ENCODE peak calls at places on chromosomes 13 and 19, in ten cellular contexts. I is activated CD8-positive, alpha-beta memory T cell treated with anti-CD3 and anti-CD28 coated beads, Interleukin-2, amount 50 U/mL, for 4 hours; D is pons; B is lower lobe of right lung; M is HT-29; F is transverse colon; V is stimulated activated CD4-positive, alpha-beta T cell treated with anti-CD3 and anti-CD28 coated beads, Interleukin-2, amount 100 ng/mL, for 48 hours; L is CD4-positive, alpha-beta memory T cell; O is AG04450; U is GM18507. T is an unnamed sample.

GRCh38 chr13:111948811-111949210 is 118.1 kb upstream of the SOX1 start:
- DNase-seq in F (no peak), B (no peak), M (no peak), O (no peak), U (no peak), I (no peak), V (no peak), D (no peak), L (no peak), T (no peak)

GRCh38 chr13:73337511-73337910 is 278.7 kb downstream of the KLF5 start:
- DNase-seq in O (no peak), F (no peak), B (no peak), L (no peak), M (no peak), D (no peak), I (no peak), V (no peak), U (no peak), T (peak)

GRCh38 chr19:31269425-31270127 is 79.7 kb downstream of the TSHZ3 start:
- DNase-seq in I (no peak), F (no peak), O (no peak), U (no peak), V (no peak), L (no peak), D (no peak), M (no peak), B (no peak), T (no peak)

GRCh38 chr13:45828253-45828968 is 23.1 kb downstream of the SIAH3 start:
- DNase-seq in M (no peak), L (no peak), B (no peak), I (no peak), D (no peak), V (no peak), F (no peak), O (no peak), U (no peak), T (no peak)

GRCh38 chr19:8149261-8150094 is at the start of gene FBN3:
- DNase-seq in F (no peak), D (no peak), M (no peak), V (no peak), O (no peak), I (no peak), B (no peak), U (no peak), L (no peak), T (no peak)

GRCh38 chr13:109678459-109678858 is 107.9 kb downstream of the IRS2 start:
- DNase-seq in B (no peak), I (no peak), M (no peak), V (no peak), F (no peak), O (no peak), D (no peak), U (no peak), L (no peak), T (no peak)

GRCh38 chr19:31339405-31339804 is 9.8 kb downstream of the TSHZ3 start:
- DNase-seq in D (no peak), I (no peak), M (peak), L (no peak), O (no peak), B (no peak), V (no peak), U (no peak), F (no peak), T (no peak)

GRCh38 chr13:114025432-114026127 is 51.7 kb upstream of the C13orf46 start:
- DNase-seq in I (no peak), V (no peak), B (no peak), F (peak), D (peak), L (no peak), U (no peak), O (peak), M (no peak), T (no peak)

GRCh38 chr19:10191347-10191746 is 3.4 kb downstream of the DNMT1 start:
- DNase-seq in O (peak), D (no peak), I (no peak), F (no peak), U (no peak), M (no peak), B (no peak), L (no peak), V (no peak), T (no peak)

GRCh38 chr13:33494596-33495214 is 209.2 kb upstream of the STARD13 start:
- DNase-seq in U (no peak), F (no peak), V (no peak), B (no peak), D (no peak), L (no peak), M (peak), I (no peak), O (peak), T (peak)

GRCh38 chr19:48473161-48473966 is 4.2 kb downstream of the CYTH2 start:
- DNase-seq in B (no peak), D (no peak), O (no peak), L (no peak), I (no peak), F (no peak), V (no peak), M (no peak), U (no peak), T (peak)

GRCh38 chr19:1652471-1653299 is at the start of gene TCF3:
- DNase-seq in L (peak), I (peak), O (peak), U (peak), D (peak), F (peak), M (peak), B (peak), V (peak), T (peak)

GRCh38 chr13:70333752-70334151 is 225.5 kb upstream of the KLHL1 start:
- DNase-seq in O (no peak), M (no peak), U (no peak), V (no peak), F (no peak), B (no peak), I (no peak), D (no peak), L (no peak), T (no peak)

GRCh38 chr19:4506449-4507149 is 11.7 kb downstream of the PLIN4 start:
- DNase-seq in V (no peak), L (no peak), I (no peak), D (no peak), F (no peak), O (peak), U (no peak), B (no peak), M (no peak), T (peak)

GRCh38 chr13:27481766-27482165 is 31.4 kb upstream of the MTIF3 start:
- DNase-seq in F (peak), D (no peak), V (peak), U (no peak), O (no peak), L (no peak), M (peak), B (peak), I (no peak), T (peak)

GRCh38 chr13:94239135-94239534 is 240.3 kb downstream of the DCT start:
- DNase-seq in D (no peak), U (no peak), V (no peak), L (peak), F (no peak), M (no peak), B (no peak), O (peak), I (no peak), T (peak)

GRCh38 chr19:11410682-11411081 is 8.4 kb downstream of the RGL3 start:
- DNase-seq in L (no peak), I (no peak), B (no peak), O (no peak), M (no peak), F (no peak), U (no peak), D (no peak), V (no peak), T (peak)

GRCh38 chr19:58361900-58362271 is 665 bp downstream of the ZNF497 start:
- DNase-seq in D (no peak), V (peak), O (no peak), B (peak), L (no peak), M (no peak), F (peak), I (peak), U (peak), T (peak)

GRCh38 chr19:39199025-39199424 is 2.3 kb downstream of the NCCRP1 start:
- DNase-seq in I (no peak), V (no peak), M (no peak), O (peak), U (no peak), L (no peak), B (no peak), D (peak), F (no peak), T (peak)

GRCh38 chr13:29497137-29497654 is 98.3 kb downstream of the SLC7A1 start:
- DNase-seq in F (peak), U (no peak), M (no peak), B (no peak), O (peak), I (no peak), L (no peak), D (no peak), V (no peak), T (no peak)

GRCh38 chr13:62747629-62748028 is 1332.0 kb upstream of the PCDH20 start:
- DNase-seq in F (no peak), M (no peak), V (no peak), D (no peak), B (no peak), O (no peak), I (no peak), L (no peak), U (no peak), T (peak)

GRCh38 chr19:19034204-19034624 is 811 bp downstream of the ARMC6 start:
- DNase-seq in D (peak), V (peak), O (no peak), I (peak), M (peak), B (peak), U (peak), F (peak), L (peak), T (peak)

GRCh38 chr19:12993562-12993961 is 1.7 kb upstream of the NFIX start:
- DNase-seq in V (no peak), L (no peak), B (no peak), I (no peak), U (no peak), D (no peak), O (no peak), F (no peak), M (no peak), T (no peak)

GRCh38 chr19:32566246-32566830 is 14.7 kb upstream of the PDCD5 start:
- DNase-seq in I (no peak), M (no peak), D (no peak), O (no peak), B (no peak), U (no peak), F (no peak), L (no peak), V (no peak), T (no peak)

GRCh38 chr13:110799246-110800236 is 86.0 kb downstream of the ING1 start:
- DNase-seq in O (peak), M (no peak), D (peak), B (no peak), F (no peak), V (no peak), U (no peak), L (no peak), I (no peak), T (no peak)

GRCh38 chr19:50292216-50292827 is 36.9 kb downstream of the KCNC3 start:
- DNase-seq in O (no peak), B (no peak), D (no peak), U (no peak), V (no peak), M (no peak), L (no peak), F (no peak), I (no peak), T (no peak)

GRCh38 chr19:3506384-3507340 is 551 bp downstream of the FZR1 start:
- DNase-seq in O (no peak), L (peak), F (peak), D (no peak), B (peak), V (peak), I (peak), U (no peak), M (no peak), T (peak)

GRCh38 chr19:11481777-11482383 is 1.0 kb upstream of the ELAVL3 start:
- DNase-seq in U (peak), F (peak), D (peak), M (no peak), L (peak), B (peak), O (peak), V (peak), I (peak), T (peak)

GRCh38 chr19:10112895-10113591 is 1.6 kb downstream of the P2RY11 start:
- DNase-seq in B (peak), M (peak), D (no peak), L (peak), U (no peak), O (no peak), V (peak), I (peak), F (peak), T (peak)

GRCh38 chr13:75788494-75788991 is 152.4 kb downstream of the LMO7 start:
- DNase-seq in V (no peak), I (no peak), F (peak), M (peak), D (no peak), L (no peak), O (peak), B (no peak), U (no peak), T (peak)